ENCODE peak calls at places on chromosome 16, in nine cellular contexts. N, J, Z, A, C, U, R, W and E are unnamed samples.

GRCh38 chr16:30054959-30055553 is 10.5 kb upstream of the ALDOA start:
- DNase-seq in U (no peak), R (no peak), A (peak; percentile 85), Z (no peak), J (peak; percentile 47), N (peak; percentile 86), C (no peak), W (no peak), E (peak; percentile 82)

GRCh38 chr16:50719401-50720337 is 22.2 kb upstream of the CYLD start:
- DNase-seq in A (peak; percentile 33), J (no peak), R (no peak), W (no peak), C (no peak), N (no peak), U (no peak), Z (no peak), E (no peak)

GRCh38 chr16:35792516-35793285 is 2333.3 kb downstream of the TP53TG3F start:
- DNase-seq in J (no peak), C (no peak), R (no peak), W (no peak), U (no peak), N (no peak), A (no peak), Z (no peak), E (no peak)

GRCh38 chr16:87086156-87086555 is 231.0 kb downstream of the C16orf95 start:
- DNase-seq in C (no peak), U (no peak), W (no peak), N (no peak), Z (no peak), A (no peak), J (no peak), R (no peak), E (peak; percentile 14)

GRCh38 chr16:49921791-49922456 is 66.0 kb upstream of the ZNF423 start:
- DNase-seq in N (peak; percentile 74), C (peak; percentile 44), R (no peak), A (peak; percentile 87), W (peak; percentile 67), U (no peak), Z (peak; percentile 3), J (peak; percentile 61), E (peak; percentile 80)

GRCh38 chr16:60945225-60945624 is 1091.0 kb downstream of the CDH8 start:
- DNase-seq in Z (no peak), C (no peak), U (no peak), R (no peak), N (no peak), J (peak; percentile 25), W (peak; percentile 55), A (peak; percentile 24), E (peak; percentile 64)

GRCh38 chr16:4200781-4201137 is 41.1 kb downstream of the SRL start:
- DNase-seq in R (no peak), Z (no peak), U (no peak), J (no peak), N (no peak), W (no peak), A (no peak), C (no peak), E (no peak)

GRCh38 chr16:54657058-54657708 is 273.5 kb upstream of the IRX5 start:
- DNase-seq in N (peak; percentile 35), Z (peak; percentile 3), W (no peak), C (no peak), U (no peak), J (peak; percentile 9), A (peak; percentile 39), R (no peak), E (no peak)

GRCh38 chr16:48816393-48816792 is 206.4 kb upstream of the N4BP1 start:
- DNase-seq in Z (no peak), W (no peak), U (no peak), N (no peak), A (no peak), R (no peak), J (no peak), C (no peak), E (no peak)

GRCh38 chr16:73142069-73142880 is 94.3 kb upstream of the ZFHX3 start:
- DNase-seq in A (no peak), C (no peak), U (no peak), N (peak; percentile 47), W (no peak), R (no peak), Z (no peak), J (no peak), E (no peak)

GRCh38 chr16:79390481-79391051 is 210.0 kb downstream of the MAF start:
- DNase-seq in Z (no peak), R (no peak), N (no peak), U (no peak), A (no peak), W (no peak), J (no peak), C (no peak), E (no peak)

GRCh38 chr16:28010671-28011070 is 52.8 kb downstream of the GSG1L start:
- DNase-seq in R (no peak), C (no peak), U (no peak), Z (no peak), N (no peak), W (no peak), J (no peak), A (no peak), E (no peak)

GRCh38 chr16:637081-638018 is 1.2 kb upstream of the METTL26 start:
- DNase-seq in W (no peak), N (peak; percentile 89), J (peak; percentile 62), A (no peak), C (peak; percentile 93), U (peak; percentile 80), R (no peak), Z (peak; percentile 66), E (peak; percentile 96)

GRCh38 chr16:74745109-74745615 is 29.5 kb downstream of the FA2H start:
- DNase-seq in U (no peak), C (no peak), J (no peak), W (no peak), N (no peak), R (no peak), Z (no peak), A (no peak), E (no peak)

GRCh38 chr16:1288813-1289479 is 20.5 kb upstream of the UBE2I start:
- DNase-seq in Z (no peak), N (no peak), W (no peak), J (no peak), R (peak; percentile 59), A (peak; percentile 49), C (no peak), U (no peak), E (peak; percentile 63)

GRCh38 chr16:2467301-2468141 is 3.6 kb upstream of the NTN3 start:
- DNase-seq in A (peak; percentile 51), Z (peak; percentile 74), J (peak; percentile 79), U (no peak), W (no peak), C (peak; percentile 80), N (no peak), R (peak; percentile 93), E (peak; percentile 79)

GRCh38 chr16:66344533-66345145 is 21.9 kb upstream of the CDH5 start:
- DNase-seq in Z (no peak), N (peak; percentile 24), A (no peak), W (no peak), J (peak; percentile 57), C (no peak), R (peak; percentile 13), U (peak; percentile 21), E (no peak)

GRCh38 chr16:68091604-68092261 is 6.6 kb downstream of the NFATC3 start:
- DNase-seq in U (no peak), N (no peak), C (no peak), A (no peak), W (no peak), Z (peak; percentile 20), R (peak; percentile 93), J (peak; percentile 56), E (no peak)

GRCh38 chr16:54980821-54981220 is 50.2 kb downstream of the IRX5 start:
- DNase-seq in U (no peak), J (no peak), N (no peak), R (no peak), A (no peak), C (no peak), W (no peak), Z (no peak), E (no peak)

GRCh38 chr16:75497558-75497957 is 2.3 kb upstream of the CHST6 start:
- DNase-seq in U (no peak), N (no peak), W (no peak), Z (no peak), C (no peak), J (no peak), A (no peak), R (no peak), E (no peak)

GRCh38 chr16:16150117-16150877 is 73.0 kb downstream of the ABCC6 start:
- DNase-seq in W (no peak), C (peak; percentile 76), U (no peak), N (no peak), R (peak; percentile 65), J (no peak), Z (peak; percentile 73), A (no peak), E (no peak)

GRCh38 chr16:70734522-70734921 is 48.7 kb upstream of the MTSS2 start:
- DNase-seq in R (no peak), N (no peak), U (no peak), C (no peak), W (no peak), A (no peak), Z (no peak), J (no peak), E (no peak)

GRCh38 chr16:9159839-9160550 is 68.6 kb downstream of the HAPSTR1 start:
- DNase-seq in N (peak; percentile 72), W (peak; percentile 63), Z (peak; percentile 61), R (peak; percentile 28), J (peak; percentile 70), A (peak; percentile 95), C (peak; percentile 33), U (no peak), E (peak; percentile 82)

GRCh38 chr16:12646490-12647274 is 157.0 kb downstream of the CPPED1 start:
- DNase-seq in N (no peak), W (no peak), R (no peak), C (no peak), A (no peak), U (no peak), Z (peak; percentile 82), J (peak; percentile 78), E (no peak)

GRCh38 chr16:1198194-1198593 is 26.9 kb downstream of the TPSG1 start:
- DNase-seq in N (no peak), W (no peak), C (no peak), Z (no peak), R (no peak), U (no peak), A (no peak), J (no peak), E (no peak)

GRCh38 chr16:2057438-2057837 is 9.7 kb downstream of the TSC2 start:
- DNase-seq in C (no peak), W (no peak), R (no peak), A (no peak), N (no peak), J (no peak), U (no peak), Z (no peak), E (no peak)

GRCh38 chr16:22183901-22184614 is 21.8 kb downstream of the SDR42E2 start:
- DNase-seq in J (no peak), R (no peak), N (no peak), Z (no peak), C (no peak), U (no peak), A (no peak), W (no peak), E (no peak)

GRCh38 chr16:84631882-84632281 is 14.0 kb upstream of the COTL1 start:
- DNase-seq in N (no peak), J (no peak), A (no peak), Z (no peak), C (no peak), W (no peak), R (no peak), U (no peak), E (no peak)

GRCh38 chr16:75109732-75110243 is 6.8 kb downstream of the LDHD start:
- DNase-seq in A (peak; percentile 10), Z (peak; percentile 44), J (no peak), N (peak; percentile 78), W (no peak), R (peak; percentile 22), U (no peak), C (peak; percentile 78), E (no peak)

GRCh38 chr16:11349599-11350276 is 4.5 kb downstream of the RMI2 start:
- DNase-seq in C (peak; percentile 48), R (no peak), U (no peak), N (no peak), J (no peak), A (peak; percentile 45), Z (no peak), W (no peak), E (no peak)